ENCODE peak calls at places on chromosomes 13 and 19, in six cellular contexts. E, I, N, U, R and A are unnamed samples.

GRCh38 chr13:110524484-110525254 is 36.9 kb downstream of the RAB20 start:
- DNase-seq in E (peak; percentile 34), I (no peak), N (peak; percentile 28), U (peak; percentile 93), R (no peak), A (peak; percentile 89)

GRCh38 chr13:46639033-46639981 is 86.3 kb downstream of the LRCH1 start:
- DNase-seq in E (no peak), I (no peak), N (no peak), U (no peak), R (no peak), A (no peak)

GRCh38 chr19:6590458-6591319 is at the start of gene CD70:
- DNase-seq in E (no peak), I (no peak), N (peak; percentile 8), U (no peak), R (peak; percentile 26), A (no peak)

GRCh38 chr19:4521170-4521887 is 3.0 kb upstream of the PLIN4 start:
- DNase-seq in E (no peak), I (no peak), N (no peak), U (no peak), R (no peak), A (no peak)

GRCh38 chr13:66969291-66969690 is 260.8 kb downstream of the PCDH9 start:
- DNase-seq in E (no peak), I (no peak), N (no peak), U (no peak), R (no peak), A (no peak)

GRCh38 chr19:38421856-38422255 is 4.2 kb downstream of the RASGRP4 start:
- DNase-seq in E (no peak), I (no peak), N (no peak), U (no peak), R (no peak), A (no peak)

GRCh38 chr13:110471833-110472162 is 89.7 kb downstream of the RAB20 start:
- DNase-seq in E (no peak), I (no peak), N (no peak), U (peak; percentile 75), R (peak; percentile 3), A (no peak)

GRCh38 chr13:25170554-25171107 is 1.5 kb downstream of the AMER2 start:
- DNase-seq in E (no peak), I (no peak), N (no peak), U (no peak), R (no peak), A (no peak)

GRCh38 chr13:108963276-108963810 is 333.9 kb downstream of the MYO16 start:
- DNase-seq in E (no peak), I (no peak), N (no peak), U (no peak), R (no peak), A (no peak)

GRCh38 chr13:87769445-87769844 is 98.3 kb downstream of the SLITRK5 start:
- DNase-seq in E (no peak), I (no peak), N (no peak), U (no peak), R (no peak), A (no peak)

GRCh38 chr13:20191311-20191901 is 1.3 kb downstream of the GJB2 start:
- DNase-seq in E (no peak), I (no peak), N (no peak), U (peak; percentile 40), R (no peak), A (peak; percentile 92)

GRCh38 chr19:55377356-55378131 is 918 bp downstream of the TMEM190 start:
- DNase-seq in E (no peak), I (no peak), N (no peak), U (no peak), R (no peak), A (no peak)

GRCh38 chr19:47615714-47616113 is 6.8 kb downstream of the BICRA start:
- DNase-seq in E (no peak), I (no peak), N (no peak), U (no peak), R (no peak), A (no peak)

GRCh38 chr19:7460562-7460966 is 28.3 kb downstream of the PEX11G start:
- DNase-seq in E (no peak), I (no peak), N (no peak), U (no peak), R (no peak), A (no peak)

GRCh38 chr13:41960195-41960699 is 662 bp downstream of the VWA8 start:
- DNase-seq in E (no peak), I (no peak), N (no peak), U (peak; percentile 36), R (no peak), A (peak; percentile 66)

GRCh38 chr19:47035495-47036232 is 12.8 kb downstream of the TMEM160 start:
- DNase-seq in E (peak; percentile 49), I (peak; percentile 82), N (peak; percentile 99), U (peak; percentile 81), R (peak; percentile 92), A (peak; percentile 97)

GRCh38 chr19:38321646-38322323 is 2.1 kb downstream of the KCNK6 start:
- DNase-seq in E (no peak), I (no peak), N (no peak), U (peak; percentile 90), R (no peak), A (no peak)